ENCODE peak calls at places on chromosomes 12 and 14, in eight cellular contexts. T is transverse colon, M is GM12878, V is tibial nerve, A is upper lobe of left lung, B is sigmoid colon, O is ovary, Q is K562. J is an unnamed sample. For H3K27me3, the result is how much of the 10 kb centered on the place peaks cover.

GRCh38 chr12:54352891-54353874 is 11.1 kb downstream of the GPR84 start:
- DNase-seq in A (peak), T (no peak), O (peak), Q (peak), M (no peak), V (no peak), B (peak), J (no peak)

GRCh38 chr14:41362134-41362533 is 244.5 kb upstream of the LRFN5 start:
- DNase-seq in T (no peak), B (no peak), V (no peak), O (no peak), A (no peak), M (no peak), Q (no peak), J (no peak)

GRCh38 chr12:10641735-10642500 is 28.5 kb upstream of the MAGOHB start:
- DNase-seq in Q (no peak), O (no peak), A (no peak), M (no peak), T (peak), B (no peak), V (no peak), J (no peak)

GRCh38 chr14:61698216-61698980 is 3.1 kb downstream of the HIF1A start:
- DNase-seq in T (no peak), O (no peak), B (no peak), Q (peak), M (no peak), A (no peak), V (no peak), J (no peak)

GRCh38 chr14:32370720-32371119 is 41.6 kb downstream of the AKAP6 start:
- DNase-seq in T (no peak), V (no peak), A (no peak), Q (no peak), M (no peak), B (no peak), O (no peak), J (no peak)

GRCh38 chr14:84857571-84857970 is 672.4 kb upstream of the FLRT2 start:
- DNase-seq in Q (no peak), B (no peak), O (no peak), V (no peak), A (no peak), T (no peak), M (no peak), J (no peak)

GRCh38 chr12:102811125-102811737 is 105.8 kb downstream of the PAH start:
- DNase-seq in O (peak), A (no peak), M (no peak), Q (peak), T (no peak), V (no peak), B (no peak), J (no peak)

GRCh38 chr12:20030847-20031246 is 337.5 kb upstream of the PDE3A start:
- DNase-seq in B (no peak), T (no peak), M (no peak), V (no peak), A (no peak), Q (no peak), O (no peak), J (no peak)

GRCh38 chr14:31263485-31264133 is 56.0 kb upstream of the HECTD1 start:
- DNase-seq in M (no peak), T (peak), A (peak), O (peak), V (no peak), Q (no peak), B (peak), J (peak)

GRCh38 chr12:25824729-25825128 is 133.8 kb upstream of the RASSF8 start:
- DNase-seq in O (no peak), V (no peak), T (no peak), B (no peak), M (no peak), Q (no peak), A (no peak), J (no peak)

GRCh38 chr12:130742716-130743115 is 26.6 kb upstream of the RIMBP2 start:
- DNase-seq in V (no peak), Q (no peak), A (no peak), T (no peak), B (no peak), M (no peak), O (no peak), J (no peak)

GRCh38 chr12:113162102-113163029 is 12.8 kb downstream of the CFAP73 start:
- DNase-seq in A (no peak), T (no peak), V (no peak), Q (peak), B (no peak), O (no peak), M (no peak), J (no peak)

GRCh38 chr14:72532686-72533454 is 361.0 kb downstream of the DPF3 start:
- DNase-seq in M (no peak), A (no peak), T (no peak), V (no peak), B (no peak), Q (no peak), O (no peak), J (no peak)

GRCh38 chr14:102911541-102911951 is 10.9 kb upstream of the AMN start:
- DNase-seq in Q (no peak), M (no peak), V (no peak), B (peak), O (no peak), A (no peak), T (no peak), J (no peak)

GRCh38 chr14:44914849-44915248 is 46.9 kb downstream of the KLHL28 start:
- DNase-seq in Q (no peak), A (no peak), V (no peak), B (no peak), M (no peak), T (no peak), O (no peak), J (no peak)

GRCh38 chr12:76032043-76032981 is 736 bp upstream of the PHLDA1 start:
- DNase-seq in A (peak), O (peak), M (peak), T (peak), Q (peak), B (peak), V (no peak), J (peak)

GRCh38 chr14:101577221-101577909 is 16.1 kb downstream of the DIO3 start:
- DNase-seq in A (no peak), M (no peak), Q (no peak), T (no peak), B (no peak), V (no peak), O (no peak), J (no peak)

GRCh38 chr12:26830358-26830757 is 2.6 kb downstream of the ITPR2 start:
- DNase-seq in O (no peak), B (no peak), T (no peak), Q (no peak), A (no peak), V (no peak), M (no peak), J (no peak)

GRCh38 chr14:52233693-52234092 is 33.8 kb upstream of the PTGDR start:
- DNase-seq in B (no peak), O (no peak), Q (no peak), T (peak), V (no peak), M (no peak), A (no peak), J (no peak)

GRCh38 chr12:85466906-85467305 is 186.9 kb downstream of the ALX1 start:
- DNase-seq in V (no peak), B (no peak), Q (no peak), M (no peak), A (no peak), O (no peak), T (no peak), J (no peak)

GRCh38 chr12:118035194-118036041 is 18.9 kb downstream of the RFC5 start:
- DNase-seq in Q (no peak), A (no peak), B (no peak), M (peak), V (no peak), O (no peak), T (peak), J (no peak)

GRCh38 chr12:126708492-126708896 is 1558.5 kb upstream of the TMEM132C start:
- DNase-seq in O (no peak), T (no peak), B (no peak), Q (no peak), V (no peak), A (no peak), M (no peak), J (no peak)
- TF ChIP-seq EP300 in O (no peak), T (no peak), B (no peak), Q (no peak), V (peak), A (no peak), M (no peak), J (no peak)

GRCh38 chr14:88323520-88324199 is 591 bp upstream of the KCNK10 start:
- DNase-seq in B (no peak), Q (no peak), O (no peak), M (no peak), A (no peak), T (no peak), V (no peak), J (no peak)

GRCh38 chr14:88325883-88326282 is 2.8 kb upstream of the KCNK10 start:
- DNase-seq in M (no peak), B (no peak), Q (no peak), O (no peak), V (no peak), T (no peak), A (no peak), J (no peak)

GRCh38 chr14:88321692-88322504 is 1.2 kb downstream of the KCNK10 start:
- DNase-seq in A (no peak), T (no peak), Q (no peak), V (no peak), O (no peak), M (no peak), B (no peak), J (no peak)

GRCh38 chr14:88322505-88323085 is 474 bp downstream of the KCNK10 start:
- DNase-seq in T (no peak), V (no peak), M (no peak), Q (no peak), B (no peak), O (no peak), A (no peak), J (no peak)

DNA sequence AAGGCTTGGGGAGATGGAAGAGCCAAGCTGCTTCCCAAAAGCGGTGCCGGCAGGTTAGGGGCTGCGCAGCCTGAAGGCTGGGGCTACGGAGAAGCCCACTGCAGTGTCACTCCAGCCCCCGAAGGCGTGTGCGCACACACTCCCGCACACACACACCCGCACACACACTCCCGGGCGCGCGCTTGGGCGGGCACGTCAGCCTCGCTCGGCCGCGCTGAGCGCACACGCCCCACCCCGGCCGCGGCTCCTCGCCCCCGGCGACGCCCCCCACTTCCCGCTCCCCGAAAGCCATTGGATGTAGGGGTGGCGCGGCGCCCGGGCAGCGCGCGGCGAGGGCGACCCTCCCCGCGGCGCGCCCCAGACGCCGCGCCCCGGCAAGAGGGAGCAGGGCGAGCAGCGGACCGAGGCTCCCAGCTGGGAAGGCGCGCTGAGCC is at the start of gene KCNK10:
- DNase-seq in O (no peak), Q (no peak), V (no peak), A (no peak), B (no peak), M (no peak), T (no peak), J (no peak)
- H3K27me3 ChIP-seq in O (under half), Q (under half), V (half or more), A (under half), B (under half), M (under half), T (half or more), J (half or more)

GRCh38 chr12:3304436-3305135 is 186.4 kb upstream of the PRMT8 start:
- DNase-seq in B (no peak), T (no peak), A (no peak), V (no peak), Q (no peak), M (no peak), O (no peak), J (peak)
- TF ChIP-seq EP300 in B (no peak), T (no peak), A (no peak), V (no peak), Q (no peak), M (no peak), O (no peak), J (no peak)

DNA sequence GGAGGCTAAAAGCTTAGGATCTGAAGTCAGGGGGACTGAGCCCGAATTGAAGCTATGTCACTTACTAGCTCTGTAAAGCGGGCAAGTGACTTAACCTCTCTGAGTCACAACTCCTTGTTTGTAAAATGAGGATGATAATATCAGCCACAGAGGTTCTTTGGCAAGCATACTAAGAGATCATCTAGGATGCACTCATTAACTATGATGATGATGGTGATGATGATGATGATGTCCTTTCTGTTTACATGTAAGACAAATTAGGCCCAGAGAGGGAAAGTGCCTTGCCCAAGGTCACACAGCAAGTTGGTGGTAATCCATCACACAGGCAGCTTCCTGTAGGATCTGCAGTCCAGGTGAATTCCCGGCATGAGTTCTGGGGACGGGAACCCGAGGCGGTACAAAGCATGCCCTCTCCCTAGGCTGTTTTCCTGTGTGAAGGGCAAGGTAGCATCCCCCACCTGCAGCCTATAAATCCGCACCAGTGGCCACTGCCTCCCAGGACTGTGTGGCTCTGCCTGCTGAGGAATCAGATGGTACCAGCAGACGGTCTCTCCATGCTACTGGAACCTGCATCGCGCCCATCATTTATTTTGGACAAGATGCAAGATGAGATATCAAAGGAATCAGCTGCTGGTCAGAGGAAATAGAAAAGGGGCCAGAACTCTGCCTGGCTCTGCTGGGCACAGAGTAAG is 55.2 kb downstream of the MAP1LC3B2 start:
- DNase-seq in T (no peak), A (no peak), M (no peak), Q (no peak), V (no peak), O (no peak), B (no peak), J (no peak)
- H3K27me3 ChIP-seq in T (under half), A (under half), M (under half), Q (under half), V (under half), O (under half), B (under half), J (under half)

GRCh38 chr14:78152246-78153068 is 17.7 kb upstream of the NRXN3 start:
- DNase-seq in M (no peak), O (no peak), Q (no peak), V (no peak), B (no peak), A (no peak), T (no peak), J (no peak)

GRCh38 chr14:78153069-78153351 is 17.2 kb upstream of the NRXN3 start:
- DNase-seq in V (no peak), T (no peak), A (no peak), M (no peak), O (no peak), B (no peak), Q (no peak), J (no peak)

GRCh38 chr14:78157855-78158436 is 12.2 kb upstream of the NRXN3 start:
- DNase-seq in Q (peak), V (no peak), O (no peak), B (no peak), M (no peak), A (no peak), T (no peak), J (peak)

GRCh38 chr14:78156196-78156595 is 14.0 kb upstream of the NRXN3 start:
- DNase-seq in A (no peak), Q (no peak), O (no peak), B (no peak), T (no peak), M (no peak), V (no peak), J (no peak)

DNA sequence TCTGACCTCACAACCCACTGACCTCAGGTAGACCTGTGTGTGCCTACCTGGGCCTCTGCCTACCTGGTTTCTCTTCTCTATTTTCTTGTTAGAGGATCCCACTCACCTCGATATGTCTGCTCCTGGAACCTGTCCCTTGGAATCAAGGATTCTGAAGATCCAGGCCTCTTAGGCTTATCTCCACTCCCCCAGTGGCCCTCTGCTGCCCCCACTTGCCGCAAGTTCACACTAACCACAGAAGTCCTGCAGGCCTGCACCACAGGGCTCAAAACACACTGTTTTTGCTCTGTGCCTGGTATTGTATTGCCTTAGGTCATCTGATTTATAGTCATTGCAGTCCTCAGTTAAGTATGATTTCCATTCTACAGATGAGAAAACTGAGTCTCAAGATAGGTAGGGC is 15.3 kb upstream of the NRXN3 start:
- DNase-seq in Q (peak), M (no peak), V (no peak), O (no peak), T (no peak), B (no peak), A (no peak), J (no peak)
- TF ChIP-seq EP300 in Q (no peak), M (no peak), V (no peak), O (no peak), T (no peak), B (no peak), A (no peak), J (no peak)

DNA sequence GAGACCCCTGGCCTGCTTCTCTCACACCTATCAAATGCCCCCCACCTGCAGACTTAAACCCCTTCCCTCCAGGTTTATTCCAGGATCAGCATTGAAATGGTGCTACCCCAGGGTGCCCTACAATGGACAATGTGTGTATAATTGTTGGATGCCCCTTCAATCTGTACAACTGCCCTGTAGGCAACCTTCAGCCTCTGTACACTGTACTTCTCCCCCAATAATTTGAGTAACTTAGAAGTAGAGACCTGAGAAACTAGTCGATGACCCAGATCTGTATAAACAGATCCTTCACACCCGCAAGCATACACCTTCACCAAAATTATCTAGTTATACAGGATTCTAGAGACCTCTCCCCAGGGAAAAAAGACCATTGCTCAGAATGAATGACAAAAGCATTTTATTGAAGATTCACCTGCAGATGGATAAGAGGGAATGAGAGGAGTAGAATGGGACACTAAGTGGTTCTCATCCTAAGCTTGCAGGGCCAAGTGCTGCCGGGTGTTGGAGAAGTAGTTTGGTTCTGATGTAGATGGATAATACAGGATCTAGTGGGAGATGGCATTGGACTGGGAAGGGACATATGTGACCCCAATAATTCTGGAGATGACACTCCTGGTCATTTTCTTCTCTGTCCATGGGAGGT is 7.6 kb downstream of the KRT4 start:
- DNase-seq in T (no peak), M (no peak), O (no peak), A (no peak), B (no peak), Q (no peak), V (no peak), J (no peak)
- H3K27me3 ChIP-seq in T (under half), M (under half), O (under half), A (under half), B (under half), Q (under half), V (under half), J (under half)